ENCODE peak calls at places on chromosomes 3 and 15, in six cellular contexts. One of them, this sample, is unnamed.

GRCh38 chr15:55475842-55476241 is 32.2 kb downstream of the DNAAF4 start:
- DNase-seq in NCI-H1436: no peak
- DNase-seq in brain microvascular endothelial cell: no peak
- DNase-seq in ACHN: no peak
- DNase-seq in activated T-helper 1 cell treated with anti-CD3 and anti-CD28 coated beads, Interleukin-12 subunit alpha, Interleukin-12 subunit beta, Interleukin-2, Interleukin-4 antibody, amounts not matched to agents 30 ng/mL and 10 ng/mL and 1 ng/mL, durations not matched to agents 14 hours and 24 hours and 36 hours: no peak
- DNase-seq in HuH-7: no peak
- DNase-seq in this sample: no peak

GRCh38 chr3:48656061-48656840 is 6.4 kb downstream of the CELSR3 start:
- DNase-seq in HuH-7: no peak
- DNase-seq in ACHN: peak; percentile 74
- DNase-seq in brain microvascular endothelial cell: peak; percentile 14
- DNase-seq in NCI-H1436: no peak
- DNase-seq in activated T-helper 1 cell treated with anti-CD3 and anti-CD28 coated beads, Interleukin-12 subunit alpha, Interleukin-12 subunit beta, Interleukin-2, Interleukin-4 antibody, amounts not matched to agents 30 ng/mL and 10 ng/mL and 1 ng/mL, durations not matched to agents 14 hours and 24 hours and 36 hours: peak; percentile 80
- DNase-seq in this sample: peak; percentile 82

GRCh38 chr3:39383190-39383912 is at the start of gene SLC25A38:
- DNase-seq in NCI-H1436: no peak
- DNase-seq in ACHN: peak; percentile 87
- DNase-seq in brain microvascular endothelial cell: peak; percentile 83
- DNase-seq in activated T-helper 1 cell treated with anti-CD3 and anti-CD28 coated beads, Interleukin-12 subunit alpha, Interleukin-12 subunit beta, Interleukin-2, Interleukin-4 antibody, amounts not matched to agents 30 ng/mL and 10 ng/mL and 1 ng/mL, durations not matched to agents 14 hours and 24 hours and 36 hours: peak; percentile 74
- DNase-seq in HuH-7: peak; percentile 92
- DNase-seq in this sample: peak; percentile 94

GRCh38 chr3:10941972-10942371 is 50.6 kb upstream of the SLC6A1 start:
- DNase-seq in ACHN: no peak
- DNase-seq in activated T-helper 1 cell treated with anti-CD3 and anti-CD28 coated beads, Interleukin-12 subunit alpha, Interleukin-12 subunit beta, Interleukin-2, Interleukin-4 antibody, amounts not matched to agents 30 ng/mL and 10 ng/mL and 1 ng/mL, durations not matched to agents 14 hours and 24 hours and 36 hours: no peak
- DNase-seq in HuH-7: no peak
- DNase-seq in brain microvascular endothelial cell: no peak
- DNase-seq in NCI-H1436: no peak
- DNase-seq in this sample: no peak

GRCh38 chr3:72461787-72462186 is 386.5 kb downstream of the SHQ1 start:
- DNase-seq in ACHN: no peak
- DNase-seq in HuH-7: no peak
- DNase-seq in activated T-helper 1 cell treated with anti-CD3 and anti-CD28 coated beads, Interleukin-12 subunit alpha, Interleukin-12 subunit beta, Interleukin-2, Interleukin-4 antibody, amounts not matched to agents 30 ng/mL and 10 ng/mL and 1 ng/mL, durations not matched to agents 14 hours and 24 hours and 36 hours: no peak
- DNase-seq in brain microvascular endothelial cell: no peak
- DNase-seq in NCI-H1436: no peak
- DNase-seq in this sample: no peak

GRCh38 chr3:46449755-46450552 is 14.8 kb downstream of the LTF start:
- DNase-seq in HuH-7: peak; percentile 62
- DNase-seq in NCI-H1436: no peak
- DNase-seq in brain microvascular endothelial cell: no peak
- DNase-seq in activated T-helper 1 cell treated with anti-CD3 and anti-CD28 coated beads, Interleukin-12 subunit alpha, Interleukin-12 subunit beta, Interleukin-2, Interleukin-4 antibody, amounts not matched to agents 30 ng/mL and 10 ng/mL and 1 ng/mL, durations not matched to agents 14 hours and 24 hours and 36 hours: no peak
- DNase-seq in ACHN: peak; percentile 4
- DNase-seq in this sample: peak; percentile 6

GRCh38 chr15:72538931-72539330 is 64.8 kb downstream of the ARIH1 start:
- DNase-seq in activated T-helper 1 cell treated with anti-CD3 and anti-CD28 coated beads, Interleukin-12 subunit alpha, Interleukin-12 subunit beta, Interleukin-2, Interleukin-4 antibody, amounts not matched to agents 30 ng/mL and 10 ng/mL and 1 ng/mL, durations not matched to agents 14 hours and 24 hours and 36 hours: no peak
- DNase-seq in ACHN: peak; percentile 46
- DNase-seq in NCI-H1436: no peak
- DNase-seq in brain microvascular endothelial cell: no peak
- DNase-seq in HuH-7: no peak
- DNase-seq in this sample: no peak

GRCh38 chr3:43892535-43892934 is 201.8 kb downstream of the ABHD5 start:
- DNase-seq in ACHN: no peak
- DNase-seq in activated T-helper 1 cell treated with anti-CD3 and anti-CD28 coated beads, Interleukin-12 subunit alpha, Interleukin-12 subunit beta, Interleukin-2, Interleukin-4 antibody, amounts not matched to agents 30 ng/mL and 10 ng/mL and 1 ng/mL, durations not matched to agents 14 hours and 24 hours and 36 hours: no peak
- DNase-seq in brain microvascular endothelial cell: no peak
- DNase-seq in HuH-7: no peak
- DNase-seq in NCI-H1436: no peak
- DNase-seq in this sample: no peak

GRCh38 chr3:53161820-53162671 is 1.0 kb downstream of the PRKCD start:
- DNase-seq in ACHN: no peak
- DNase-seq in HuH-7: no peak
- DNase-seq in activated T-helper 1 cell treated with anti-CD3 and anti-CD28 coated beads, Interleukin-12 subunit alpha, Interleukin-12 subunit beta, Interleukin-2, Interleukin-4 antibody, amounts not matched to agents 30 ng/mL and 10 ng/mL and 1 ng/mL, durations not matched to agents 14 hours and 24 hours and 36 hours: peak; percentile 16
- DNase-seq in brain microvascular endothelial cell: no peak
- DNase-seq in NCI-H1436: no peak
- DNase-seq in this sample: peak; percentile 16

GRCh38 chr3:42066516-42067181 is 24.5 kb upstream of the TRAK1 start:
- DNase-seq in NCI-H1436: no peak
- DNase-seq in activated T-helper 1 cell treated with anti-CD3 and anti-CD28 coated beads, Interleukin-12 subunit alpha, Interleukin-12 subunit beta, Interleukin-2, Interleukin-4 antibody, amounts not matched to agents 30 ng/mL and 10 ng/mL and 1 ng/mL, durations not matched to agents 14 hours and 24 hours and 36 hours: no peak
- DNase-seq in ACHN: no peak
- DNase-seq in HuH-7: no peak
- DNase-seq in brain microvascular endothelial cell: peak; percentile 81
- DNase-seq in this sample: no peak

GRCh38 chr3:187973977-187974856 is 179.7 kb upstream of the LPP start:
- DNase-seq in ACHN: no peak
- DNase-seq in HuH-7: no peak
- DNase-seq in brain microvascular endothelial cell: no peak
- DNase-seq in NCI-H1436: no peak
- DNase-seq in activated T-helper 1 cell treated with anti-CD3 and anti-CD28 coated beads, Interleukin-12 subunit alpha, Interleukin-12 subunit beta, Interleukin-2, Interleukin-4 antibody, amounts not matched to agents 30 ng/mL and 10 ng/mL and 1 ng/mL, durations not matched to agents 14 hours and 24 hours and 36 hours: no peak
- DNase-seq in this sample: no peak